ENCODE peak calls at places on chromosome 16, in eight cellular contexts. V is AG09319, U is neural crest cell, D is choroid plexus epithelial cell, F is fibroblast of pulmonary artery, Q is Peyer's patch, R is psoas muscle, C is natural killer cell. W is an unnamed sample.

GRCh38 chr16:459761-460160 is 34.3 kb downstream of the RAB11FIP3 start:
- DNase-seq in V (no peak), D (no peak), C (no peak), Q (no peak), F (no peak), U (no peak), R (no peak), W (no peak)

GRCh38 chr16:589658-590159 is at the start of gene RAB40C:
- DNase-seq in V (peak; percentile 97), Q (peak; percentile 99), U (peak; percentile 99), F (peak; percentile 99), C (peak; percentile 97), D (peak; percentile 99), R (peak; percentile 99), W (peak; percentile 99)

GRCh38 chr16:71724320-71724751 is at the start of gene PHLPP2:
- DNase-seq in V (no peak), F (no peak), Q (no peak), D (no peak), R (no peak), C (no peak), U (no peak), W (no peak)

GRCh38 chr16:56289412-56289811 is 98.1 kb downstream of the GNAO1 start:
- DNase-seq in V (no peak), R (no peak), U (no peak), C (no peak), F (no peak), D (no peak), Q (no peak), W (no peak)

GRCh38 chr16:57603110-57604024 is 25.1 kb upstream of the ADGRG1 start:
- DNase-seq in C (peak; percentile 9), D (no peak), U (no peak), F (no peak), R (no peak), V (no peak), Q (peak; percentile 39), W (no peak)

GRCh38 chr16:57600048-57600835 is 28.2 kb upstream of the ADGRG1 start:
- DNase-seq in F (peak; percentile 61), C (peak; percentile 30), D (peak; percentile 63), V (no peak), U (peak; percentile 54), Q (peak; percentile 80), R (no peak), W (peak; percentile 88)

GRCh38 chr16:54657058-54657708 is 273.5 kb upstream of the IRX5 start:
- DNase-seq in F (peak; percentile 41), C (no peak), D (peak; percentile 29), U (no peak), R (no peak), V (no peak), Q (no peak), W (peak; percentile 59)

GRCh38 chr16:30948087-30948955 is 547 bp upstream of the ORAI3 start:
- DNase-seq in U (peak; percentile 91), R (peak; percentile 84), Q (peak; percentile 85), V (peak; percentile 94), D (peak; percentile 99), C (no peak), F (peak; percentile 99), W (peak; percentile 76)

GRCh38 chr16:78437352-78437968 is 338.0 kb downstream of the WWOX start:
- DNase-seq in R (no peak), D (peak; percentile 32), C (no peak), F (peak; percentile 4), U (peak; percentile 45), Q (peak; percentile 59), V (no peak), W (peak; percentile 72)

GRCh38 chr16:20904507-20905079 is 4.0 kb downstream of the LYRM1 start:
- DNase-seq in V (no peak), R (no peak), C (no peak), U (no peak), Q (no peak), F (peak; percentile 86), D (peak; percentile 80), W (peak; percentile 49)

GRCh38 chr16:83806721-83807120 is 1.1 kb upstream of the HSBP1 start:
- DNase-seq in C (no peak), U (no peak), Q (no peak), R (no peak), D (no peak), F (no peak), V (no peak), W (no peak)

GRCh38 chr16:85316321-85316919 is 204.1 kb upstream of the CIBAR2 start:
- DNase-seq in V (no peak), D (peak; percentile 76), R (peak; percentile 73), F (peak; percentile 70), U (peak; percentile 73), C (peak; percentile 35), Q (peak; percentile 74), W (peak; percentile 84)

GRCh38 chr16:57482845-57483545 is 3.3 kb downstream of the DOK4 start:
- DNase-seq in D (no peak), C (no peak), U (no peak), F (no peak), Q (no peak), V (no peak), R (no peak), W (no peak)

GRCh38 chr16:85418978-85419491 is 194.1 kb upstream of the GSE1 start:
- DNase-seq in U (no peak), Q (no peak), C (no peak), R (no peak), V (no peak), F (no peak), D (no peak), W (no peak)

GRCh38 chr16:76976756-76977155 is 214.2 kb upstream of the MON1B start:
- DNase-seq in V (no peak), F (no peak), U (no peak), R (no peak), D (no peak), Q (no peak), C (no peak), W (no peak)

GRCh38 chr16:19578378-19578851 is 22.9 kb downstream of the VPS35L start:
- DNase-seq in U (peak; percentile 8), R (no peak), D (no peak), C (no peak), Q (peak; percentile 52), V (no peak), F (peak; percentile 79), W (no peak)

DNA sequence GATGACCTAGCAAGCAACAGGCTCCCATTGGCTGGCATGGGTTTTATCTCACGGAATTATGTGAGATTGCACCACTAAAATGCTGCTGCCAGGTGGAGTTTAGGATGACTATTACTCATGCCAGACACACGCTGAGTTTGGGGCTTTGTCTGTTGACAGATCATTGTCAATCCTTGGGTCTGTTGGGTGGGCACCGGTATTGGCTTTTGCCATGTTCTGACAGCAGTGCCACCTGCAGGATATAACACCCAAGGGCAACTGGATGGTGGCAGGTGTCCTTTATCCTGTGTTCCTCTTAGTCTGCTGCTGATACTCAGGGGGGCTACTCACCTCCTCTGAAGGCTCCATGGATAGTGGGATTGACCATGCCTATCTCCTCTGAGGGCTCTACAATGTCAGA is 221.6 kb upstream of the DYNLRB2 start:
- DNase-seq in D (peak; percentile 4), U (no peak), F (no peak), V (no peak), R (no peak), C (no peak), Q (no peak), W (no peak)
- TF ChIP-seq CTCF in D (peak; percentile 17), U (no peak), F (no peak), V (no peak), R (no peak), C (no peak), Q (no peak), W (peak; percentile 26)

GRCh38 chr16:88534731-88535141 is 35.5 kb upstream of the ZC3H18 start:
- DNase-seq in U (no peak), C (no peak), Q (no peak), F (peak; percentile 35), R (peak; percentile 67), V (no peak), D (peak; percentile 67), W (no peak)
- TF ChIP-seq CTCF in U (no peak), C (no peak), Q (no peak), F (no peak), R (no peak), V (peak; percentile 1), D (peak; percentile 21), W (no peak)

DNA sequence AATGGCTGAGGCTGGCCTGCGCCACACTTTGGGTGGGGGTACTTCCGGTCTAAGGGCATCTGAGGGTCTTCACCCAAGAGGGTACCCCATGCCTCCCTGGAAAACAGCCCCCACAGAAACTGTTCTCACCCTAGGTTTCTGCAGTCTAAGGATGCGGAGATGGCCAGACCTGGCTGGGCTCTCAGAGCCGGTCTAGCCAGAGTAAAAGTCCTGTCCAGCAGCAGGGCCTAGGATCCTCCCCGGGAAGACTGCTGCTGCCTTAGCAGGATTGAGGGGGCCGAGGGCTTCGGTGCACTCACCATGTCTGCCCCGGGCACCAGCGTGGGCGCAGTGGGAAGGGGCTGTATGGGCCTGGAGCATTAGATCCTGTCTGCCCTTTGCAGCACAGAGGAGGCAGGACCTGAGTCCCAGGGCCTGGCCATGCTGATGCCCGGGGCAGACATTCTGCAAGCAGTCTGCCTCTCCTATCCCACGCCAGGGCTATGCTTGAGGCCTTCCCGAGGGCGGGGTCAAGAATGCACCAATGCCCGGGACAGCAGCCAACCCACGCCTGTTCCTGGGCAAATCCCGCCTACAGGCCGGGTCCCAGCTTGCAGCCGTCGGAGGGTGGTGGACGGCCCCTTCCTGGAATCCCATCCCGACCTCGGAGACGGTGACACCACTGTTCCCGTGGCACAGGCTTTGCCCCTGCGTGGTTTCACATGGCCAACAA is 54.7 kb downstream of the CBFA2T3 start:
- DNase-seq in R (peak; percentile 89), F (peak; percentile 66), Q (peak; percentile 75), U (no peak), V (peak; percentile 55), D (peak; percentile 68), C (no peak), W (peak; percentile 50)
- TF ChIP-seq CTCF in R (no peak), F (no peak), Q (no peak), U (no peak), V (no peak), D (no peak), C (no peak), W (no peak)

GRCh38 chr16:10879681-10880589 is 2.9 kb downstream of the CIITA start:
- DNase-seq in Q (peak; percentile 60), U (no peak), R (no peak), C (no peak), V (no peak), F (no peak), D (no peak), W (no peak)
- TF ChIP-seq CTCF in Q (no peak), U (no peak), R (no peak), C (no peak), V (no peak), F (no peak), D (no peak), W (no peak)

DNA sequence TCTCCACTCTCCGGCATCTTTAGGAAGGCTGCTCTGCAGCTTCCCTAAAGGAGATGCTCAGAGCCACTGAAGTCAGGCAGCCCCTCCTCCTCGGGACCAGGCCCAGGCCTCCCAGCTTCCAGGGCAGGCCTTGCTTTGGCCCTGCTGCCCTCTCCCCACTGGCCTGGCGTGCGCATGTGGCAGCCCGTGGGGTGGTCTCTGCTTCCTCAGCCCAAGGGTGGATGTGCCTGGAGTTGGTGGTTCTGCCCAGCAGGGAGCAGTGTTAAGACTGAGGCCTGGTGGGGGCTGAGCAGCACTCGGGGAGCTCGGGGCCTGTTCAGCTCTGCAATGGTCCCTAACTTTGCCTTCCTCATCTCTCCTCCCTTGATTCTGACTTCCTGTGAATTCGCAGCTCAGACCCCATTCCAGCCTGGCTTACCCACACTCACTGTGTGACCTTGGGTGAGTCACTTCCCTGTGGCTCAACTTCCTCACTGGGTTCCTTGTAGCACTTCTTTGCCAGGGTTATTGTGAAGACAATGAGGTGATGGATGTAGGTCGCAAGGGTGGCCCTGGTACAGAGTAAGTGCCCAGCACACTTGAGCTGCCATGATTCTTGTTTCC is 63.2 kb downstream of the NKD1 start:
- DNase-seq in D (peak; percentile 27), C (no peak), V (no peak), F (peak; percentile 56), U (no peak), Q (no peak), R (peak; percentile 4), W (peak; percentile 28)
- TF ChIP-seq CTCF in D (peak; percentile 22), C (no peak), V (no peak), F (peak; percentile 16), U (no peak), Q (no peak), R (no peak), W (peak; percentile 27)